ENCODE peak calls at places on chromosomes 3 and 15, in five cellular contexts. A is lung microvascular endothelial cell, I is DMS53, N is SW 1271, X is left lobe of liver. S is an unnamed sample.

GRCh38 chr3:113736548-113737089 is 9.4 kb downstream of the NAA50 start:
- DNase-seq in A (peak), N (peak), I (peak), X (no peak), S (no peak)

GRCh38 chr15:78682013-78682651 is 41.1 kb upstream of the CHRNB4 start:
- DNase-seq in N (no peak), X (peak), I (no peak), A (no peak), S (no peak)

GRCh38 chr3:112973325-112974177 is 1.4 kb downstream of the CD200R1 start:
- DNase-seq in I (no peak), X (no peak), A (no peak), N (no peak), S (no peak)

GRCh38 chr3:126937533-126938432 is 45.1 kb upstream of the PLXNA1 start:
- DNase-seq in A (peak), N (no peak), X (no peak), I (no peak), S (no peak)

GRCh38 chr15:70569139-70569717 is 194.1 kb downstream of the UACA start:
- DNase-seq in A (peak), X (no peak), I (peak), N (peak), S (peak)

GRCh38 chr15:62909257-62909656 is 133.3 kb upstream of the TPM1 start:
- DNase-seq in X (no peak), I (no peak), A (no peak), N (no peak), S (no peak)

GRCh38 chr3:78830466-78830865 is 937.3 kb downstream of the ROBO1 start:
- DNase-seq in I (no peak), X (no peak), N (no peak), A (no peak), S (no peak)

GRCh38 chr3:29183346-29184087 is 97.4 kb upstream of the RBMS3 start:
- DNase-seq in X (no peak), A (peak), I (no peak), N (no peak), S (no peak)

GRCh38 chr15:62209821-62210220 is 44.7 kb upstream of the C2CD4B start:
- DNase-seq in N (no peak), X (no peak), I (no peak), A (no peak), S (no peak)

GRCh38 chr3:105387122-105387751 is 20.5 kb downstream of the ALCAM start:
- DNase-seq in I (peak), X (no peak), N (no peak), A (peak), S (no peak)

GRCh38 chr3:5095879-5096278 is 26.2 kb upstream of the ARL8B start:
- DNase-seq in A (peak), X (no peak), I (no peak), N (no peak), S (peak)

GRCh38 chr3:57688291-57688690 is 4.6 kb downstream of the DENND6A start:
- DNase-seq in X (no peak), A (no peak), N (no peak), I (no peak), S (no peak)

GRCh38 chr3:194367992-194368841 is 1.3 kb downstream of the LRRC15 start:
- DNase-seq in X (no peak), N (no peak), A (no peak), I (no peak), S (no peak)

GRCh38 chr3:45498532-45498931 is 96.0 kb upstream of the LIMD1 start:
- DNase-seq in A (no peak), X (peak), N (no peak), I (no peak), S (no peak)

GRCh38 chr3:162441716-162442115 is 945.1 kb downstream of the OTOL1 start:
- DNase-seq in X (no peak), N (no peak), I (no peak), A (no peak), S (no peak)

GRCh38 chr15:50698101-50698500 is 11.5 kb upstream of the TRPM7 start:
- DNase-seq in I (no peak), A (no peak), X (no peak), N (no peak), S (no peak)

GRCh38 chr3:123159926-123160635 is 41.7 kb upstream of the SEC22A start:
- DNase-seq in A (no peak), X (no peak), I (no peak), N (no peak), S (no peak)

GRCh38 chr3:39150803-39151631 is 2.4 kb downstream of the CSRNP1 start:
- DNase-seq in A (peak), N (peak), I (peak), X (peak), S (peak)

GRCh38 chr3:120369000-120369399 is 19.8 kb upstream of the LRRC58 start:
- DNase-seq in N (no peak), I (peak), X (no peak), A (no peak), S (no peak)

GRCh38 chr3:152328841-152329240 is 60.1 kb downstream of the MBNL1 start:
- DNase-seq in N (peak), A (peak), X (no peak), I (peak), S (no peak)

GRCh38 chr3:149703474-149703873 is 45.6 kb upstream of the WWTR1 start:
- DNase-seq in I (no peak), N (no peak), X (no peak), A (no peak), S (peak)

GRCh38 chr3:194224536-194224935 is 88.6 kb downstream of the HES1 start:
- DNase-seq in N (no peak), X (no peak), A (no peak), I (no peak), S (no peak)

GRCh38 chr15:43346305-43346704 is 15.9 kb upstream of the LCMT2 start:
- DNase-seq in N (peak), X (no peak), A (no peak), I (peak), S (no peak)

GRCh38 chr3:124928333-124929202 is 6.0 kb downstream of the MUC13 start:
- DNase-seq in X (peak), N (peak), I (peak), A (peak), S (peak)

GRCh38 chr3:40468018-40468417 is 8.9 kb upstream of the ZNF619 start:
- DNase-seq in N (no peak), X (no peak), A (no peak), I (peak), S (no peak)

GRCh38 chr3:45224824-45225464 is 1.1 kb downstream of the TMEM158 start:
- DNase-seq in A (peak), I (peak), X (peak), N (peak), S (peak)

GRCh38 chr3:19232566-19232965 is 84.3 kb downstream of the KCNH8 start:
- DNase-seq in X (no peak), I (no peak), N (no peak), A (no peak), S (no peak)

GRCh38 chr3:45261333-45262110 is 35.4 kb upstream of the TMEM158 start:
- DNase-seq in I (no peak), N (no peak), X (no peak), A (no peak), S (no peak)

GRCh38 chr3:45642731-45643152 is 46.5 kb upstream of the SACM1L start:
- DNase-seq in X (no peak), A (peak), N (peak), I (peak), S (peak)

GRCh38 chr15:25184356-25185155 is 229.8 kb downstream of the SNRPN start:
- DNase-seq in A (no peak), X (peak), N (no peak), I (no peak), S (no peak)

GRCh38 chr3:39209329-39209970 is 17.1 kb upstream of the XIRP1 start:
- DNase-seq in N (no peak), A (no peak), I (no peak), X (no peak), S (no peak)

GRCh38 chr3:11530153-11530721 is 113.5 kb downstream of the VGLL4 start:
- DNase-seq in A (peak), I (no peak), N (no peak), X (no peak), S (peak)

GRCh38 chr3:185337231-185337816 is 25.6 kb upstream of the MAP3K13 start:
- DNase-seq in N (no peak), X (no peak), A (no peak), I (peak), S (no peak)

GRCh38 chr3:99774467-99774866 is 43.2 kb upstream of the CMSS1 start:
- DNase-seq in N (no peak), X (no peak), I (no peak), A (peak), S (no peak)